ENCODE peak calls at places on chromosome 17, in eight cellular contexts. One of them, this sample, is unnamed.

GRCh38 chr17:62687997-62688396 is 60.5 kb downstream of the MRC2 start:
- DNase-seq in stomach: no peak
- DNase-seq in ovary: no peak
- DNase-seq in H1: no peak
- DNase-seq in suprapubic skin: no peak
- DNase-seq in adrenal gland: no peak
- DNase-seq in body of pancreas: no peak
- DNase-seq in lower leg skin: no peak
- DNase-seq in this sample: no peak

GRCh38 chr17:74452027-74452840 is 14.2 kb upstream of the CD300A start:
- DNase-seq in stomach: no peak
- DNase-seq in ovary: peak; percentile 44
- DNase-seq in H1: no peak
- DNase-seq in suprapubic skin: no peak
- DNase-seq in adrenal gland: peak; percentile 22
- DNase-seq in body of pancreas: no peak
- DNase-seq in lower leg skin: no peak
- DNase-seq in this sample: peak; percentile 67

GRCh38 chr17:34420254-34420766 is 57.3 kb upstream of the CCL1 start:
- DNase-seq in stomach: peak; percentile 68
- DNase-seq in ovary: peak; percentile 29
- DNase-seq in H1: peak; percentile 59
- DNase-seq in suprapubic skin: peak; percentile 70
- DNase-seq in adrenal gland: peak; percentile 71
- DNase-seq in body of pancreas: peak; percentile 74
- DNase-seq in lower leg skin: peak; percentile 65
- DNase-seq in this sample: peak; percentile 39

GRCh38 chr17:78655251-78655940 is 78.2 kb upstream of the DNAH17 start:
- DNase-seq in stomach: no peak
- DNase-seq in ovary: no peak
- DNase-seq in H1: no peak
- DNase-seq in suprapubic skin: no peak
- DNase-seq in adrenal gland: no peak
- DNase-seq in body of pancreas: no peak
- DNase-seq in lower leg skin: no peak
- DNase-seq in this sample: no peak

GRCh38 chr17:39181303-39181702 is 15.3 kb upstream of the ARL5C start:
- DNase-seq in stomach: no peak
- DNase-seq in ovary: no peak
- DNase-seq in H1: no peak
- DNase-seq in suprapubic skin: no peak
- DNase-seq in adrenal gland: no peak
- DNase-seq in body of pancreas: no peak
- DNase-seq in lower leg skin: no peak
- DNase-seq in this sample: no peak

GRCh38 chr17:80667462-80668277 is 123.0 kb downstream of the RPTOR start:
- DNase-seq in stomach: no peak
- DNase-seq in ovary: no peak
- DNase-seq in H1: no peak
- DNase-seq in suprapubic skin: no peak
- DNase-seq in adrenal gland: no peak
- DNase-seq in body of pancreas: no peak
- DNase-seq in lower leg skin: no peak
- DNase-seq in this sample: no peak

GRCh38 chr17:10604521-10604920 is 52.6 kb downstream of the MYH3 start:
- DNase-seq in stomach: no peak
- DNase-seq in ovary: no peak
- DNase-seq in H1: no peak
- DNase-seq in suprapubic skin: no peak
- DNase-seq in adrenal gland: no peak
- DNase-seq in body of pancreas: no peak
- DNase-seq in lower leg skin: no peak
- DNase-seq in this sample: no peak

GRCh38 chr17:10772425-10773380 is 31.2 kb downstream of the TMEM238L start:
- DNase-seq in stomach: peak; percentile 90
- DNase-seq in ovary: no peak
- DNase-seq in H1: peak; percentile 53
- DNase-seq in suprapubic skin: peak; percentile 51
- DNase-seq in adrenal gland: peak; percentile 19
- DNase-seq in body of pancreas: peak; percentile 77
- DNase-seq in lower leg skin: no peak
- DNase-seq in this sample: no peak

GRCh38 chr17:17305282-17305801 is 2.2 kb downstream of the NT5M start:
- DNase-seq in stomach: no peak
- DNase-seq in ovary: no peak
- DNase-seq in H1: no peak
- DNase-seq in suprapubic skin: no peak
- DNase-seq in adrenal gland: peak; percentile 8
- DNase-seq in body of pancreas: no peak
- DNase-seq in lower leg skin: peak; percentile 18
- DNase-seq in this sample: no peak

GRCh38 chr17:226773-227580 is 45.5 kb upstream of the DOC2B start:
- DNase-seq in stomach: no peak
- DNase-seq in ovary: no peak
- DNase-seq in H1: no peak
- DNase-seq in suprapubic skin: peak; percentile 49
- DNase-seq in adrenal gland: no peak
- DNase-seq in body of pancreas: no peak
- DNase-seq in lower leg skin: no peak
- DNase-seq in this sample: peak; percentile 56

GRCh38 chr17:62611308-62611707 is 16.2 kb upstream of the MRC2 start:
- DNase-seq in stomach: no peak
- DNase-seq in ovary: no peak
- DNase-seq in H1: no peak
- DNase-seq in suprapubic skin: no peak
- DNase-seq in adrenal gland: no peak
- DNase-seq in body of pancreas: no peak
- DNase-seq in lower leg skin: no peak
- DNase-seq in this sample: no peak

GRCh38 chr17:2705888-2706795 is 5.4 kb downstream of the CLUH start:
- DNase-seq in stomach: no peak
- DNase-seq in ovary: no peak
- DNase-seq in H1: no peak
- DNase-seq in suprapubic skin: peak; percentile 48
- DNase-seq in adrenal gland: no peak
- DNase-seq in body of pancreas: no peak
- DNase-seq in lower leg skin: no peak
- DNase-seq in this sample: peak; percentile 65

GRCh38 chr17:4786111-4786491 is at the start of gene VMO1:
- DNase-seq in stomach: no peak
- DNase-seq in ovary: no peak
- DNase-seq in H1: no peak
- DNase-seq in suprapubic skin: no peak
- DNase-seq in adrenal gland: peak; percentile 40
- DNase-seq in body of pancreas: no peak
- DNase-seq in lower leg skin: no peak
- DNase-seq in this sample: peak; percentile 28

GRCh38 chr17:41184480-41184961 is at the start of gene KRTAP4-1:
- DNase-seq in stomach: no peak
- DNase-seq in ovary: no peak
- DNase-seq in H1: no peak
- DNase-seq in suprapubic skin: no peak
- DNase-seq in adrenal gland: no peak
- DNase-seq in body of pancreas: no peak
- DNase-seq in lower leg skin: no peak
- DNase-seq in this sample: no peak

GRCh38 chr17:41178341-41178740 is 320 bp upstream of the KRTAP4-2 start:
- DNase-seq in stomach: no peak
- DNase-seq in ovary: no peak
- DNase-seq in H1: no peak
- DNase-seq in suprapubic skin: no peak
- DNase-seq in adrenal gland: no peak
- DNase-seq in body of pancreas: no peak
- DNase-seq in lower leg skin: no peak
- DNase-seq in this sample: no peak

GRCh38 chr17:41176744-41177387 is 1.2 kb downstream of the KRTAP4-2 start:
- DNase-seq in stomach: no peak
- DNase-seq in ovary: no peak
- DNase-seq in H1: no peak
- DNase-seq in suprapubic skin: no peak
- DNase-seq in adrenal gland: no peak
- DNase-seq in body of pancreas: no peak
- DNase-seq in lower leg skin: no peak
- DNase-seq in this sample: no peak

GRCh38 chr17:41177727-41178271 is at the start of gene KRTAP4-2:
- DNase-seq in stomach: no peak
- DNase-seq in ovary: no peak
- DNase-seq in H1: no peak
- DNase-seq in suprapubic skin: no peak
- DNase-seq in adrenal gland: no peak
- DNase-seq in body of pancreas: no peak
- DNase-seq in lower leg skin: no peak
- DNase-seq in this sample: no peak

GRCh38 chr17:41178843-41179616 is 1.0 kb upstream of the KRTAP4-2 start:
- DNase-seq in stomach: no peak
- DNase-seq in ovary: no peak
- DNase-seq in H1: no peak
- DNase-seq in suprapubic skin: no peak
- DNase-seq in adrenal gland: no peak
- DNase-seq in body of pancreas: no peak
- DNase-seq in lower leg skin: no peak
- DNase-seq in this sample: no peak
- TF ChIP-seq CTCF in stomach: no peak
- TF ChIP-seq CTCF in ovary: no peak
- TF ChIP-seq CTCF in H1: no peak
- TF ChIP-seq CTCF in suprapubic skin: no peak
- TF ChIP-seq CTCF in adrenal gland: no peak
- TF ChIP-seq CTCF in body of pancreas: no peak
- TF ChIP-seq CTCF in lower leg skin: no peak
- TF ChIP-seq CTCF in this sample: no peak

DNA sequence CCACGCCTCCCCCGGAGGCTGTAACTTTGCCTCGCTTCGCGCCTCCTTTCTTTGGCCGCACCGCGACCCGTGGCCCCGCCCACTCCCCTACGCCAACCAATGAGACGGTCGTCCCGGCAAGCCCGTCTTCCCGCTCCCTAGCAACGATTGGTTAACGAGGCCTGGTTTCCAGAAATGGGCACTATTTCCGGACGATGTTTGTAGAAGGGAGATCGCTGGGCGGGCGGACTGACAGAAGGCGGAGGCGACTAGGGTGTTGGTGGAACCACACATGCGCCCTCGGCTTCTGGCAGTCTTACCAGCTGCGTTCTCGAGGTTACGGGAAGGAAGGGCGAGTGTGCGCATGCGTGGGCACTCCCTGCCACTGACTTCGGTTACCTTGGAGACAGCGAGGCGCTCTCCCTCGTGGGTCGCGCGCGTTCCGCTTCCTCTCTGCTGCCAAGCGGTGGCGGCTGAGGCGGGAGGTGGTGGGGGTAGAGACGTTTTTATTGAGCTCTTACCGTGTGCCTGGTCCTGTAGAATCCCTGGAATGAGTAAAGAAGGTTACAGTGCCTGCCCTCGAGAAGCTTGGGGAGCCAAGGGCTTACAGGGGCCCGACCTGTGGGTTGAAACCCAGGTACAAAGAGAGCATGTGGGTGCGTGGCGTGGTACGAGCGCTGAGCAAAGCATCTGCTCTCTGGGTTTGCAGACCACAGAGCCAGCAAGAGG is 447 bp upstream of the MAP3K14 start:
- DNase-seq in stomach: peak; percentile 100
- DNase-seq in ovary: peak; percentile 100
- DNase-seq in H1: peak; percentile 99
- DNase-seq in suprapubic skin: peak; percentile 100
- DNase-seq in adrenal gland: peak; percentile 100
- DNase-seq in body of pancreas: peak; percentile 100
- DNase-seq in lower leg skin: peak; percentile 100
- DNase-seq in this sample: peak; percentile 100
- TF ChIP-seq POLR2A in stomach: peak; percentile 21
- TF ChIP-seq POLR2A in ovary: peak; percentile 48
- TF ChIP-seq POLR2A in H1: no peak
- TF ChIP-seq POLR2A in suprapubic skin: no peak
- TF ChIP-seq POLR2A in adrenal gland: no peak
- TF ChIP-seq POLR2A in body of pancreas: peak; percentile 61
- TF ChIP-seq POLR2A in lower leg skin: no peak
- TF ChIP-seq POLR2A in this sample: no peak

DNA sequence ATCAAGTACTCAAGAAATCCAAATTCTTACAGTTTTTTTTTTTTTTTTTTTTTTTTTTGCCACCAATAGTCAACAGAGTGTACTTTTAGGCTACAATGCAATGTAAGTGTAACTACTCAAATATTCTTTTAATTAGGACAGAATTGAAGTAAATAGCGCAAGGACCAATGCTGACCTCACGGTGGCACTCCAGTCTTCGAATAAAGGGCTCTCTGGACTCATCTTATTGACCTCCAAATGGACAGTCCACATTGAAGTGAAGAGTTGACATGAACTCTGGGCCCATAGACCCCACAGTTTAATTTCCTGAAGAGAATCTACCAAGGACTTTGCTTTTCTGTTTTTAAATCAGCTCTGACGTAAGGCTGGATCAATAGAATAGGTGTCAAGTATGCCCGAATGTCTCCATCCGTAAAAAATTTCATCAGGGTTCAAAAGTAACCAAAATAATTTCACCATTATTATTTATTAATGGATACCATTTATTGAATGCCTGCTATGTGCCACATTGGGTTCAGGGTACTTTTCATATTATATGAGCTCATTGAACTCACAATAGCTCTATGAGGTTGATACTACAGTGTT is 7.3 kb upstream of the DDX52 start:
- DNase-seq in stomach: no peak
- DNase-seq in ovary: no peak
- DNase-seq in H1: no peak
- DNase-seq in suprapubic skin: no peak
- DNase-seq in adrenal gland: peak; percentile 54
- DNase-seq in body of pancreas: peak; percentile 57
- DNase-seq in lower leg skin: no peak
- DNase-seq in this sample: no peak
- TF ChIP-seq CTCF in stomach: no peak
- TF ChIP-seq CTCF in ovary: no peak
- TF ChIP-seq CTCF in H1: peak; percentile 68
- TF ChIP-seq CTCF in suprapubic skin: no peak
- TF ChIP-seq CTCF in adrenal gland: peak; percentile 40
- TF ChIP-seq CTCF in body of pancreas: peak; percentile 53
- TF ChIP-seq CTCF in lower leg skin: no peak
- TF ChIP-seq CTCF in this sample: peak; percentile 35

DNA sequence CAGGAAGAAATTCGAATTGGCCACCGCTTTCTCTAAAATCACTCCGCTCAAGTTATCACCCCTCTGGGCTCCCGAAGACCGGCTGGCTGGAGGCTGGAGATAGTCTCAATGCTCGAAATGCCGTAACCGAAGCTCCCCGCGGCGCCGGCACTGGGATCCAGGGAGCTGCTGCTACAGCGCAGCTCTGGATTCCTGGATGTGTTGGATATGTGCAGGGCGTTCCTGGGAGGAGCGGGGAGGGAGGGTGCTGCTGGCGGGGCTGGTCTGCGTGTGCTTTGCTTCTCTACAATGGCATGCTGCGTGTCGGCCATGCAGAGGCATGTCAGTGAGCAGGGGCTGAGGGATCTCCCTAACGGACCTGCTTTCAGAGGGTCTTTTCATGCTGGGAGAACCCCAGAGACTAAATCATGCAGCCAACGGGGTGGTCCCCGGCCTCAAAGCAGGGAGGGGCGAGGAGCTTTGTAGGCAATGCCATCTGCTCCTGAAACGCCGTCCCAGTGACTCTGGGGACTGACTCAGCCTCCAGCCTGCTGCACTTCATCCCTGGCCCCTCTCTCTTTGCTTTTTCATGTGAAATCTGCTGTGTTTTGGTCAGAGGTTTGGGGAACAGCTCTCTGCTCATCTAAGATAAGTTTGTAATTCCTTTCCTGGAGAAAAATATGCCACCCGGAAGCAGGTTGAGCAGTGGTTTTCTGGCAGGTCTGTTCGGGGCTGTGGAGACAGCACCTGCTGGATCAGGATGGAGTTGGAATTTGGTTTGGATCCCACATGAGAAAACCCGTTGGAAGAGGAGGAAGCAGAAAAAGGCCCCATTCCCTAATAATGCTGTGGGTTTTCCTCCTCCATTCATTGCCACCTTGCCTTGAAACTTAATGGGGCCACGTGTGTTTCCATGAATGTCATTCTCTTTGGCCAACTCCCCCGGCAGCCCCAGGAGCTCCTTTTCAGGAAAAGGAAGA is 311.4 kb downstream of the SEC14L1 start:
- DNase-seq in stomach: peak; percentile 69
- DNase-seq in ovary: peak; percentile 58
- DNase-seq in H1: no peak
- DNase-seq in suprapubic skin: no peak
- DNase-seq in adrenal gland: peak; percentile 67
- DNase-seq in body of pancreas: peak; percentile 58
- DNase-seq in lower leg skin: no peak
- DNase-seq in this sample: no peak
- TF ChIP-seq POLR2A in stomach: no peak
- TF ChIP-seq POLR2A in ovary: peak; percentile 65
- TF ChIP-seq POLR2A in H1: no peak
- TF ChIP-seq POLR2A in suprapubic skin: no peak
- TF ChIP-seq POLR2A in adrenal gland: peak; percentile 63
- TF ChIP-seq POLR2A in body of pancreas: no peak
- TF ChIP-seq POLR2A in lower leg skin: no peak
- TF ChIP-seq POLR2A in this sample: no peak

This sample was measured in heart left ventricle.